ENCODE peak calls at places on chromosomes 12 and 14, in six cellular contexts. C, Y, G, W, H and F are unnamed samples.

GRCh38 chr12:120439646-120440247 is 1.8 kb downstream of the COX6A1 start:
- DNase-seq in C (peak; percentile 69), Y (peak; percentile 68), G (peak; percentile 49), W (peak; percentile 31), H (peak; percentile 83), F (peak; percentile 86)

GRCh38 chr12:3202734-3203446 is 125.7 kb downstream of the TSPAN9 start:
- DNase-seq in C (no peak), Y (peak; percentile 50), G (peak; percentile 16), W (no peak), H (peak; percentile 69), F (peak; percentile 49)

GRCh38 chr12:131116437-131117117 is 162.9 kb downstream of the ADGRD1 start:
- DNase-seq in C (peak; percentile 49), Y (no peak), G (no peak), W (no peak), H (no peak), F (no peak)

GRCh38 chr14:22630486-22630885 is 13.7 kb downstream of the OR6J1 start:
- DNase-seq in C (no peak), Y (no peak), G (no peak), W (no peak), H (no peak), F (no peak)

GRCh38 chr14:32509632-32510187 is 180.6 kb downstream of the AKAP6 start:
- DNase-seq in C (peak; percentile 68), Y (no peak), G (no peak), W (no peak), H (no peak), F (no peak)

GRCh38 chr12:101927999-101928398 is 50.6 kb downstream of the DRAM1 start:
- DNase-seq in C (no peak), Y (no peak), G (no peak), W (no peak), H (no peak), F (no peak)

GRCh38 chr12:12551115-12551514 is 11.5 kb downstream of the DUSP16 start:
- DNase-seq in C (no peak), Y (no peak), G (no peak), W (no peak), H (no peak), F (peak; percentile 50)

GRCh38 chr12:49415426-49416040 is 48.3 kb downstream of the SPATS2 start:
- DNase-seq in C (no peak), Y (no peak), G (no peak), W (no peak), H (no peak), F (no peak)

GRCh38 chr14:29755311-29756052 is 172.2 kb downstream of the PRKD1 start:
- DNase-seq in C (no peak), Y (no peak), G (no peak), W (no peak), H (no peak), F (no peak)